ENCODE peak calls at places on chromosomes 1 and 21, in four cellular contexts. Z is neural progenitor cell, Y is upper lobe of right lung, S is psoas muscle. H is an unnamed sample.

GRCh38 chr1:201713093-201713810 is 115.7 kb upstream of the IPO9 start:
- DNase-seq in Y (peak), S (peak), Z (no peak), H (peak)

GRCh38 chr1:97017895-97018294 is 296.3 kb downstream of the PTBP2 start:
- DNase-seq in Z (peak), Y (no peak), S (no peak), H (no peak)

GRCh38 chr1:94383966-94384408 is 34.2 kb upstream of the ABCD3 start:
- DNase-seq in Z (no peak), S (no peak), Y (no peak), H (no peak)

GRCh38 chr1:47756411-47756810 is 240.8 kb downstream of the TRABD2B start:
- DNase-seq in Y (no peak), S (no peak), Z (no peak), H (no peak)

GRCh38 chr1:111183681-111184080 is 16.8 kb downstream of the DENND2D start:
- DNase-seq in S (no peak), Z (no peak), Y (no peak), H (no peak)

GRCh38 chr1:16141573-16142336 is 14.1 kb downstream of the EPHA2 start:
- DNase-seq in Y (no peak), Z (peak), S (no peak), H (peak)

GRCh38 chr1:78651247-78651646 is 1.6 kb downstream of the IFI44 start:
- DNase-seq in Y (no peak), Z (no peak), S (no peak), H (no peak)

GRCh38 chr1:205813755-205814058 is 709 bp upstream of the SLC41A1 start:
- DNase-seq in S (no peak), Y (no peak), Z (no peak), H (no peak)

GRCh38 chr1:104636581-104636980 is 886.9 kb downstream of the AMY1C start:
- DNase-seq in Y (no peak), Z (no peak), S (no peak), H (no peak)

GRCh38 chr1:157304271-157304670 is 166.1 kb upstream of the ETV3 start:
- DNase-seq in Z (no peak), Y (no peak), S (no peak), H (no peak)

GRCh38 chr1:39779821-39780220 is 8.7 kb upstream of the OXCT2 start:
- DNase-seq in Y (no peak), S (no peak), Z (no peak), H (no peak)

GRCh38 chr1:227734546-227734857 is 600 bp downstream of the JMJD4 start:
- DNase-seq in S (no peak), Z (peak), Y (no peak), H (no peak)

GRCh38 chr21:25887166-25887565 is 152.4 kb downstream of the GABPA start:
- DNase-seq in Z (peak), S (no peak), Y (no peak), H (no peak)
- H3K27ac ChIP-seq in Z (no peak), S (no peak), Y (no peak), H (no peak)

GRCh38 chr1:65469889-65470340 is 49.4 kb downstream of the LEPR start:
- DNase-seq in Y (no peak), S (no peak), Z (no peak), H (no peak)
- H3K27ac ChIP-seq in Y (no peak), S (no peak), Z (no peak), H (peak)

DNA sequence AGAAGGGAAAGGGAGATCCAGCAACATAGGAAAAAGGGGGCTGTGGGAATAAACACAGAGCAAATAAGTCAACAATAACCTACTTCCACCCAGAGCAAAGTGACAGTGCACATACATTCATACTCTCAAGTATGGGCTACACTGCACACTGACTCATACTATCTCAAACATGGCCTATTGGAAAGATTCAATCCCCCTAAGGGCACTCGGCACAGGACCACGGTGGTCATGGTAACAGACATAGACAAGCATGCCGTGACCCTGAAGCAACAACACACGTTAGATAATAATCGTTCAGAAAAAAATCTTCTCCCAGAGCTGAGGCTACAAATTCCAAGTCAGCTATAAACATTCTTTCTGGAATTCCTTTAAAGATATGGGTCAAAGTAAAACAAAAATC is 16.8 kb upstream of the JAK1 start:
- DNase-seq in Y (no peak), S (no peak), Z (no peak), H (no peak)
- H3K27ac ChIP-seq in Y (no peak), S (no peak), Z (no peak), H (no peak)

GRCh38 chr1:203323587-203323986 is 18.3 kb downstream of the BTG2 start:
- DNase-seq in Z (no peak), S (no peak), Y (no peak), H (no peak)

GRCh38 chr1:203326830-203327683 is 21.7 kb downstream of the BTG2 start:
- DNase-seq in Y (peak), S (peak), Z (peak), H (peak)

GRCh38 chr1:203324103-203325003 is 19.0 kb downstream of the BTG2 start:
- DNase-seq in Y (peak), Z (peak), S (no peak), H (peak)

GRCh38 chr1:203325418-203326091 is 20.2 kb downstream of the BTG2 start:
- DNase-seq in S (peak), Y (no peak), Z (peak), H (peak)

DNA sequence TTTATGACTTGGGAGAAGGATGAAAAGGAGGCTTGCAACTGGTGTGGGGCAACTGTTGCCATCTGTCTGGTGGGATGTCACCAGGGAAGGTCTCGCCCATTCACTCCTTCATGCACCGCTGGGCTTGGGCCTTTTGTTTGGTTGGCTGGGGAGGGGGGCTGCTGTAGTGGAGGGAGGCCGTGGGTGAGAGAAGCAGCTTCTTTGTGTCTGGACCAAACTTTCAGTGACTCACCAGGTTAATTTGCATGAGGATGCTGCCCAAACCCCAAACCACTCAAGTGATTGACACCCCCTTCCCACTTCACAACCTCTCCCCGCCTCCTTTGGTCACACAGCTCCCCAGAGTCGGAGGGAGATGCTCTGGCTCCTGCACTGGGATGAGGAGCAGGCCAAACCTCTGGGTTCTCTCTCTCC is 19.7 kb downstream of the BTG2 start:
- DNase-seq in Z (peak), Y (no peak), S (no peak), H (no peak)
- H3K27ac ChIP-seq in Z (peak), Y (peak), S (peak), H (peak)

DNA sequence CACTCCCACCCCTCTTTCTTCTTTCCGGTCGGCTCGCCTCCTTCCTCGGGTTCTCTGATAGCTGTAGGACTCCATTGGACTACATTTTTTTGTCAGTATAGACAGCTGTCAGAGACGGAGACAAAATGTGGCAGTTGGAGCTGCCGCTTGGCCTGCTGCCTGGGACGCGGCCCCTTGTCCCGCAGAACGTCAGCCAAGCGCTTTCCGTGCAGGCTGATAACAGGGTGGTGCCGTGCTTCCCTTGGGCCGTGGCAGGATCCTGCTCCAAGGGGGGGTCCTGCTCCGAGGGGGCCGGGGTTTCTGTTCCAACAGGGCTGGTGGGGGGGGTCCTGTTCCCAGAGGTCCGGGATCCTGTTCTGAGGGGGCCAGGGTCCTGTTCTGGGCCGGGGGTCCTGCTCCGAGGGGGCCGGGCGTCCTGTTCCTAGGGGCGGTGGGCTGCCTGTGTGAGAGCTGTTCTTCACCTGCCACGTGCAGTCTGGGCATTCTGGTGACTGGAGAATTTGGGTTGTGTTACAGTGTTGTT is 4.9 kb downstream of the SKI start:
- DNase-seq in Z (no peak), Y (peak), S (peak), H (peak)
- H3K27ac ChIP-seq in Z (no peak), Y (peak), S (peak), H (peak)